ENCODE peak calls at places on chromosome 20, in seven cellular contexts. E is adrenal gland, U is neural progenitor cell, K is breast epithelium, Q is AG09309, X is cardiac fibroblast, F is sigmoid colon. Z is an unnamed sample.
A peak's percentile ranks its signal among the peaks of the same experiment; 100 is the strongest.

GRCh38 chr20:47950557-47951283 is 165.4 kb upstream of the SULF2 start:
- DNase-seq in E (no peak), U (no peak), K (no peak), Q (no peak), X (no peak), F (no peak), Z (no peak)

GRCh38 chr20:41095110-41095969 is 42.0 kb upstream of the PLCG1 start:
- DNase-seq in E (peak; percentile 71), U (peak; percentile 72), K (peak; percentile 57), Q (no peak), X (peak; percentile 74), F (peak; percentile 82), Z (no peak)

GRCh38 chr20:41003143-41003932 is 25.3 kb upstream of the TOP1 start:
- DNase-seq in E (peak; percentile 82), U (no peak), K (peak; percentile 60), Q (peak; percentile 94), X (peak; percentile 99), F (peak; percentile 94), Z (no peak)

GRCh38 chr20:62364911-62365736 is 2.0 kb downstream of the LAMA5 start:
- DNase-seq in E (peak; percentile 91), U (no peak), K (no peak), Q (no peak), X (no peak), F (peak; percentile 91), Z (no peak)

GRCh38 chr20:43961541-43962471 is 47.2 kb downstream of the TOX2 start:
- DNase-seq in E (no peak), U (no peak), K (no peak), Q (no peak), X (no peak), F (no peak), Z (no peak)

GRCh38 chr20:53872081-53872541 is 198.3 kb downstream of the BCAS1 start:
- DNase-seq in E (no peak), U (no peak), K (no peak), Q (no peak), X (peak; percentile 36), F (no peak), Z (no peak)

GRCh38 chr20:13249118-13249859 is 28.2 kb downstream of the ISM1 start:
- DNase-seq in E (no peak), U (no peak), K (no peak), Q (no peak), X (no peak), F (no peak), Z (no peak)

GRCh38 chr20:24147961-24148360 is 159.4 kb upstream of the GGTLC1 start:
- DNase-seq in E (no peak), U (no peak), K (no peak), Q (no peak), X (no peak), F (no peak), Z (no peak)

GRCh38 chr20:21104466-21104761 is 1.7 kb downstream of the LINC00237 start:
- DNase-seq in E (no peak), U (peak; percentile 24), K (no peak), Q (no peak), X (no peak), F (no peak), Z (no peak)

GRCh38 chr20:32780749-32781402 is 18.7 kb downstream of the DNMT3B start:
- DNase-seq in E (no peak), U (peak; percentile 91), K (no peak), Q (no peak), X (no peak), F (no peak), Z (no peak)

GRCh38 chr20:5864428-5864827 is 85.9 kb downstream of the TRMT6 start:
- DNase-seq in E (no peak), U (no peak), K (no peak), Q (no peak), X (no peak), F (no peak), Z (no peak)

GRCh38 chr20:49899551-49900383 is 15.6 kb downstream of the SPATA2 start:
- DNase-seq in E (no peak), U (no peak), K (no peak), Q (no peak), X (no peak), F (peak; percentile 25), Z (no peak)

GRCh38 chr20:41248371-41249024 is 69.0 kb downstream of the ZHX3 start:
- DNase-seq in E (no peak), U (no peak), K (no peak), Q (no peak), X (peak; percentile 95), F (no peak), Z (no peak)

GRCh38 chr20:24863356-24863755 is 85.7 kb upstream of the CST7 start:
- DNase-seq in E (no peak), U (no peak), K (no peak), Q (peak; percentile 51), X (peak; percentile 78), F (no peak), Z (no peak)

GRCh38 chr20:32215147-32215546 is 7.5 kb downstream of the POFUT1 start:
- DNase-seq in E (no peak), U (no peak), K (no peak), Q (no peak), X (no peak), F (no peak), Z (no peak)

GRCh38 chr20:11891827-11892521 is 25.7 kb upstream of the BTBD3 start:
- DNase-seq in E (peak; percentile 83), U (peak; percentile 95), K (no peak), Q (no peak), X (peak; percentile 82), F (peak; percentile 76), Z (no peak)

GRCh38 chr20:58393299-58393698 is 4.3 kb downstream of the VAPB start:
- DNase-seq in E (no peak), U (no peak), K (no peak), Q (no peak), X (peak; percentile 32), F (no peak), Z (no peak)

GRCh38 chr20:25389858-25390537 is 637 bp downstream of the ABHD12 start:
- DNase-seq in E (peak; percentile 39), U (peak; percentile 76), K (no peak), Q (no peak), X (no peak), F (peak; percentile 70), Z (no peak)

GRCh38 chr20:46161921-46162320 is 43.8 kb downstream of the CD40 start:
- DNase-seq in E (no peak), U (no peak), K (no peak), Q (no peak), X (no peak), F (no peak), Z (no peak)

GRCh38 chr20:37295595-37295994 is 6.1 kb downstream of the MANBAL start:
- DNase-seq in E (no peak), U (peak; percentile 63), K (no peak), Q (no peak), X (no peak), F (no peak), Z (no peak)

GRCh38 chr20:42530855-42531674 is 658.6 kb downstream of the PTPRT start:
- DNase-seq in E (peak; percentile 23), U (peak; percentile 60), K (no peak), Q (no peak), X (peak; percentile 6), F (no peak), Z (no peak)
- TF ChIP-seq CTCF in E (peak; percentile 68), U (peak; percentile 84), K (peak; percentile 16), Q (no peak), X (no peak), F (peak; percentile 16), Z (peak; percentile 54)

DNA sequence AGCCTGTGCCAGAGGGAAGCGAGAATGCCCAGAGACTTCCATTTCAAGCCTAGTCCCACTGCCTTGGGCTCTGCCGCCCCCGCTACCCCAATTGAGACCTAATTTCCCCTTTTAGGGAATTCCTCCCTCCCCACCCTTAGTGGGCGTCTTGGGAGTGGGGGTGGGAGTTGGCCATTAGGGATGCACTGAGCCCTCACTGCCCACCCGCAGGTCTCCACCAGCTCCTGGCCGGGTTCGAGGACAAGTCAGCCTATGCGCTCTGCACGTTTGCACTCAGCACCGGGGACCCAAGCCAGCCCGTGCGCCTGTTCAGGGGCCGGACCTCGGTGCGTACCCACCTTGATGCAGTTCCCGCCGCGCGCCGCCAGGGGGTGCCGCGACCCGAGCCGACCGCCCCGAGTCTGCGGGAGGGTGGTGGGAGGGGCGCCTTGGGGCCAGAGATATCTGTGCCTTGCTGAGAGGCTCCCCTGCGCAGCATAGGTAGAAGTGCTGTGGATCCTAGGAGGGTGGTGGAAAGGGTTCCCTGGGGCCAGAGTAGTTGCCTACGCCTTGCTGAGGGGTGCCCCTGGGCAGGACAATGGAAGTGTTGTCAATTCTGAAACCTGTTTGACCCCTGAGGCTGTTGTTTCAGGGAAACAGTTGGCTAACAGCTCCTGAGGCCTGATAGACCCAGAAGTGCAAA is 9.2 kb downstream of the ITPA start:
- DNase-seq in E (peak; percentile 79), U (peak; percentile 74), K (peak; percentile 66), Q (no peak), X (peak; percentile 37), F (no peak), Z (peak; percentile 50)
- TF ChIP-seq CTCF in E (peak; percentile 84), U (peak; percentile 95), K (peak; percentile 87), Q (peak; percentile 76), X (peak; percentile 67), F (peak; percentile 65), Z (peak; percentile 62)

GRCh38 chr20:51713213-51713598 is 55.0 kb downstream of the ATP9A start:
- DNase-seq in E (no peak), U (no peak), K (no peak), Q (no peak), X (no peak), F (no peak), Z (no peak)

GRCh38 chr20:51715028-51715872 is 52.9 kb downstream of the ATP9A start:
- DNase-seq in E (no peak), U (no peak), K (no peak), Q (no peak), X (no peak), F (no peak), Z (no peak)

GRCh38 chr20:51710503-51710902 is 57.7 kb downstream of the ATP9A start:
- DNase-seq in E (no peak), U (no peak), K (no peak), Q (no peak), X (no peak), F (no peak), Z (no peak)

GRCh38 chr20:51711426-51711825 is 56.8 kb downstream of the ATP9A start:
- DNase-seq in E (no peak), U (peak; percentile 50), K (no peak), Q (no peak), X (no peak), F (no peak), Z (no peak)

DNA sequence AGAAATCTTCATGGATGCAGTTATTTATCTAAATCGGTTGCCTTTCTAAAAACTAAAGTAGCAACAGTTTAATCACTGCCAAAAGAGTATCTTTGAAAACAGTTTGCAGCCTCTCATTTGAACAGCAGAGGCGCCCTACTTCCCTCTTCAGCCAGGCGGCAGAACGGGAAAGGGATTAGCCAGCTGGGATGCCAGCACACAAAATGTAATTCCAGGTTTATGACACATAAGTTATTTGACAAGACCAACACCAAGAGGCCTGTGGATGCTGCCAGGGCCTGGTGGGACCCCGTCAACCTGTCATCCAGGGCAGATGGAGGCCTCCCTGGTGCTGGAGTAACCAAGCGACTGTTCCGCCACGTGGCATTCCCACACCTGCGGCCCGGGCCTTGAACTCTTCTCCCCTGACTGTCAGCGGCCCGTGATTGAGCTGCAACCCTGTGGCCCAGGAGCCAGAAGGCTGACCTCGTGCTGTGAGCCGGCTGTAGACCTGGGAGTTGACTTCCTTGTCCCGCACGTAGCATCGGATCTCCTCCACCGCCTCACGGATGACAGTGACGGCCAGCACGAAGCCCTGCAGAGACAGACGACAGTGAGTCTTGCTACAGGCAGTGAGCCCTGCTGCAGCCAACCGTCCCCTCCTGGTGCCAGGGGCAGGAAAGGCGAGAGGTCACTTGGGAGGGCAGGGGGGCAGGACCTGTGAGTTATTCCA is 55.5 kb downstream of the ATP9A start:
- DNase-seq in E (peak; percentile 27), U (peak; percentile 67), K (no peak), Q (no peak), X (peak; percentile 49), F (no peak), Z (no peak)
- TF ChIP-seq CTCF in E (peak; percentile 45), U (peak; percentile 73), K (no peak), Q (peak; percentile 41), X (peak; percentile 71), F (no peak), Z (peak; percentile 68)

GRCh38 chr20:61260905-61261304 is 8.8 kb downstream of the CDH4 start:
- DNase-seq in E (no peak), U (peak; percentile 20), K (no peak), Q (no peak), X (no peak), F (no peak), Z (no peak)
- TF ChIP-seq CTCF in E (no peak), U (peak; percentile 48), K (no peak), Q (peak; percentile 44), X (peak; percentile 26), F (no peak), Z (peak; percentile 12)

Z was measured in D721Med.